ENCODE peak calls at places on chromosomes 4 and X, in seven cellular contexts. O is activated CD8-positive, alpha-beta memory T cell treated with anti-CD3 and anti-CD28 coated beads, Interleukin-2, amount 50 U/mL, for 48 hours; U is substantia nigra; C is RWPE2; I is activated naive CD4-positive, alpha-beta T cell treated with Interleukin-2 at 50 U/mL for 16 hours; P is T-helper 9 cell; J is lung microvascular endothelial cell. N is an unnamed sample.

GRCh38 chrX:130158311-130158710 is 7.3 kb downstream of the AIFM1 start:
- DNase-seq in P (no peak), I (no peak), O (no peak), U (no peak), C (no peak), J (no peak), N (no peak)

GRCh38 chr4:105835177-105835576 is 60.1 kb upstream of the NPNT start:
- DNase-seq in I (no peak), P (no peak), J (no peak), U (no peak), O (no peak), C (no peak), N (no peak)

GRCh38 chr4:82678046-82678445 is 116.3 kb upstream of the TMEM150C start:
- DNase-seq in U (no peak), I (no peak), J (no peak), P (no peak), C (no peak), O (no peak), N (no peak)

GRCh38 chr4:155745984-155746383 is 12.8 kb upstream of the GUCY1B1 start:
- DNase-seq in I (no peak), C (no peak), O (no peak), P (no peak), U (no peak), J (no peak), N (no peak)

GRCh38 chr4:112015960-112016359 is 129.3 kb upstream of the FAM241A start:
- DNase-seq in O (no peak), J (no peak), C (no peak), I (no peak), P (no peak), U (no peak), N (no peak)

GRCh38 chr4:141275834-141276233 is 55.1 kb downstream of the ZNF330 start:
- DNase-seq in P (no peak), I (no peak), C (no peak), J (no peak), U (no peak), O (no peak), N (no peak)

GRCh38 chr4:188053302-188053701 is 56.1 kb downstream of the TRIML2 start:
- DNase-seq in C (no peak), U (no peak), P (no peak), J (no peak), I (no peak), O (no peak), N (no peak)

GRCh38 chr4:184473265-184473514 is 1.2 kb downstream of the IRF2 start:
- DNase-seq in I (no peak), P (no peak), O (peak; percentile 68), U (peak; percentile 69), J (no peak), C (no peak), N (no peak)

GRCh38 chrX:137430301-137430700 is 135.6 kb upstream of the ZIC3 start:
- DNase-seq in J (no peak), U (no peak), P (no peak), C (no peak), I (no peak), O (no peak), N (no peak)

GRCh38 chrX:72685810-72686465 is 28.2 kb downstream of the PHKA1 start:
- DNase-seq in P (no peak), C (no peak), I (no peak), O (no peak), U (no peak), J (no peak), N (no peak)

GRCh38 chr4:25970241-25970675 is 56.2 kb downstream of the SMIM20 start:
- DNase-seq in I (no peak), P (no peak), C (no peak), O (no peak), J (no peak), U (no peak), N (no peak)

GRCh38 chr4:52957791-52958190 is 95.7 kb downstream of the RASL11B start:
- DNase-seq in O (no peak), P (no peak), I (no peak), J (no peak), C (no peak), U (no peak), N (no peak)

GRCh38 chr4:54872246-54872645 is 214.5 kb downstream of the KIT start:
- DNase-seq in J (no peak), P (no peak), O (no peak), U (no peak), C (no peak), I (no peak), N (no peak)

GRCh38 chrX:13659057-13659456 is 6.1 kb downstream of the TCEANC start:
- DNase-seq in I (no peak), C (no peak), P (no peak), U (no peak), J (no peak), O (no peak), N (no peak)

GRCh38 chr4:87896020-87896621 is 63.4 kb downstream of the MEPE start:
- DNase-seq in C (peak; percentile 82), U (no peak), J (peak; percentile 52), O (no peak), P (no peak), I (no peak), N (peak; percentile 24)

GRCh38 chr4:65661469-65661868 is 8.8 kb downstream of the EPHA5 start:
- DNase-seq in I (no peak), J (peak; percentile 54), P (no peak), C (no peak), O (no peak), U (no peak), N (no peak)

GRCh38 chr4:177010421-177010820 is 217.7 kb upstream of the VEGFC start:
- DNase-seq in U (no peak), O (no peak), I (no peak), J (no peak), P (no peak), C (no peak), N (no peak)

GRCh38 chrX:71536285-71536684 is 3.4 kb downstream of the OGT start:
- DNase-seq in O (no peak), I (peak; percentile 50), U (no peak), J (no peak), C (no peak), P (no peak), N (no peak)

GRCh38 chrX:37918168-37918567 is 70.8 kb upstream of the DYNLT3 start:
- DNase-seq in J (no peak), U (no peak), P (no peak), O (no peak), I (no peak), C (no peak), N (no peak)

GRCh38 chrX:67613366-67613765 is 69.5 kb downstream of the AR start:
- DNase-seq in O (no peak), U (no peak), P (no peak), J (peak; percentile 3), C (no peak), I (no peak), N (no peak)

GRCh38 chr4:111066887-111067286 is 444.0 kb upstream of the PITX2 start:
- DNase-seq in C (no peak), I (no peak), U (no peak), P (no peak), O (no peak), J (no peak), N (no peak)

GRCh38 chr4:56799291-56799823 is 22.1 kb downstream of the SPINK2 start:
- DNase-seq in C (no peak), I (no peak), J (no peak), O (no peak), U (no peak), P (no peak), N (no peak)

GRCh38 chrX:118345045-118345400 is 883 bp upstream of the WDR44 start:
- DNase-seq in P (no peak), I (no peak), J (no peak), U (no peak), C (no peak), O (no peak), N (no peak)

GRCh38 chrX:110407910-110408545 is 49.4 kb downstream of the RTL9 start:
- DNase-seq in J (peak; percentile 59), U (no peak), O (no peak), C (no peak), I (peak; percentile 18), P (peak; percentile 22), N (peak; percentile 60)

GRCh38 chrX:56763556-56764152 is 34.6 kb downstream of the NBDY start:
- DNase-seq in C (no peak), U (no peak), P (peak; percentile 72), O (no peak), J (peak; percentile 57), I (peak; percentile 43), N (peak; percentile 91)

GRCh38 chr4:158025131-158025530 is 147.7 kb downstream of the GASK1B start:
- DNase-seq in I (no peak), U (no peak), P (no peak), J (no peak), C (no peak), O (no peak), N (no peak)

GRCh38 chr4:168077726-168078239 is 14.6 kb upstream of the ANXA10 start:
- DNase-seq in O (no peak), P (no peak), C (no peak), J (no peak), I (no peak), U (no peak), N (no peak)

GRCh38 chrX:19683817-19684216 is 168.5 kb upstream of the MAP3K15 start:
- DNase-seq in P (no peak), O (peak; percentile 58), C (no peak), U (no peak), I (peak; percentile 37), J (no peak), N (peak; percentile 15)

GRCh38 chr4:158729716-158730559 is 6.7 kb upstream of the PPID start:
- DNase-seq in C (no peak), J (peak; percentile 76), P (peak; percentile 32), U (no peak), O (peak; percentile 65), I (peak; percentile 48), N (peak; percentile 41)

GRCh38 chr4:169810325-169811323 is 52.9 kb upstream of the HPF1 start:
- DNase-seq in U (no peak), O (no peak), C (no peak), J (peak; percentile 83), P (no peak), I (no peak), N (peak; percentile 36)